ENCODE peak calls at places on chromosomes 5 and 9, in five cellular contexts. One of them, this sample, is unnamed.

GRCh38 chr5:13591621-13592020 is 352.9 kb downstream of the DNAH5 start:
- DNase-seq in astrocyte of the cerebellum: peak
- DNase-seq in lung: no peak
- DNase-seq in kidney: no peak
- DNase-seq in cardiac muscle cell: no peak
- DNase-seq in this sample: no peak

GRCh38 chr5:127957183-127957582 is 126.4 kb upstream of the SLC12A2 start:
- DNase-seq in lung: no peak
- DNase-seq in astrocyte of the cerebellum: peak
- DNase-seq in kidney: no peak
- DNase-seq in cardiac muscle cell: no peak
- DNase-seq in this sample: no peak

GRCh38 chr5:170228756-170229459 is 3.9 kb upstream of the C5orf58 start:
- DNase-seq in kidney: no peak
- DNase-seq in cardiac muscle cell: no peak
- DNase-seq in lung: no peak
- DNase-seq in astrocyte of the cerebellum: no peak
- DNase-seq in this sample: no peak

GRCh38 chr5:172284275-172284971 is 859 bp upstream of the UBTD2 start:
- DNase-seq in kidney: peak
- DNase-seq in lung: peak
- DNase-seq in cardiac muscle cell: no peak
- DNase-seq in astrocyte of the cerebellum: no peak
- DNase-seq in this sample: no peak

GRCh38 chr9:15370496-15371464 is 51.9 kb upstream of the SNAPC3 start:
- DNase-seq in astrocyte of the cerebellum: no peak
- DNase-seq in cardiac muscle cell: no peak
- DNase-seq in lung: no peak
- DNase-seq in kidney: no peak
- DNase-seq in this sample: no peak

GRCh38 chr5:77129386-77129785 is 42.3 kb upstream of the ZBED3 start:
- DNase-seq in cardiac muscle cell: peak
- DNase-seq in astrocyte of the cerebellum: peak
- DNase-seq in lung: no peak
- DNase-seq in kidney: no peak
- DNase-seq in this sample: no peak

GRCh38 chr9:35538361-35539234 is 48.7 kb downstream of the RUSC2 start:
- DNase-seq in astrocyte of the cerebellum: no peak
- DNase-seq in cardiac muscle cell: peak
- DNase-seq in kidney: peak
- DNase-seq in lung: no peak
- DNase-seq in this sample: no peak

GRCh38 chr9:132748450-132748849 is 78.2 kb downstream of the GTF3C4 start:
- DNase-seq in lung: no peak
- DNase-seq in astrocyte of the cerebellum: no peak
- DNase-seq in kidney: peak
- DNase-seq in cardiac muscle cell: no peak
- DNase-seq in this sample: peak

GRCh38 chr5:59519338-59519737 is 374.2 kb downstream of the PDE4D start:
- DNase-seq in lung: no peak
- DNase-seq in astrocyte of the cerebellum: no peak
- DNase-seq in kidney: no peak
- DNase-seq in cardiac muscle cell: no peak
- DNase-seq in this sample: no peak

GRCh38 chr5:74638776-74639537 is 1.6 kb downstream of the ENC1 start:
- DNase-seq in astrocyte of the cerebellum: no peak
- DNase-seq in kidney: no peak
- DNase-seq in lung: no peak
- DNase-seq in cardiac muscle cell: peak
- DNase-seq in this sample: no peak

GRCh38 chr5:14339467-14339866 is 196.3 kb downstream of the TRIO start:
- DNase-seq in lung: no peak
- DNase-seq in astrocyte of the cerebellum: no peak
- DNase-seq in kidney: no peak
- DNase-seq in cardiac muscle cell: no peak
- DNase-seq in this sample: no peak

GRCh38 chr9:89619019-89619418 is 14.2 kb downstream of the GADD45G start:
- DNase-seq in lung: no peak
- DNase-seq in cardiac muscle cell: no peak
- DNase-seq in astrocyte of the cerebellum: no peak
- DNase-seq in kidney: no peak
- DNase-seq in this sample: no peak

GRCh38 chr5:87113848-87114247 is 153.8 kb upstream of the RASA1 start:
- DNase-seq in kidney: no peak
- DNase-seq in lung: no peak
- DNase-seq in cardiac muscle cell: no peak
- DNase-seq in astrocyte of the cerebellum: peak
- DNase-seq in this sample: no peak

GRCh38 chr9:14768561-14769234 is 46.2 kb upstream of the CER1 start:
- DNase-seq in lung: no peak
- DNase-seq in cardiac muscle cell: peak
- DNase-seq in kidney: no peak
- DNase-seq in astrocyte of the cerebellum: peak
- DNase-seq in this sample: no peak

GRCh38 chr9:129343697-129344375 is 165.8 kb upstream of the IER5L start:
- DNase-seq in astrocyte of the cerebellum: no peak
- DNase-seq in lung: peak
- DNase-seq in kidney: no peak
- DNase-seq in cardiac muscle cell: no peak
- DNase-seq in this sample: no peak

GRCh38 chr5:139426222-139426885 is 13.0 kb downstream of the DNAJC18 start:
- DNase-seq in lung: no peak
- DNase-seq in astrocyte of the cerebellum: no peak
- DNase-seq in cardiac muscle cell: no peak
- DNase-seq in kidney: no peak
- DNase-seq in this sample: no peak

GRCh38 chr5:172450861-172451695 is 3.2 kb downstream of the SH3PXD2B start:
- DNase-seq in lung: no peak
- DNase-seq in astrocyte of the cerebellum: no peak
- DNase-seq in cardiac muscle cell: peak
- DNase-seq in kidney: no peak
- DNase-seq in this sample: no peak

GRCh38 chr5:80255425-80255751 is 460 bp downstream of the SERINC5 start:
- DNase-seq in cardiac muscle cell: peak
- DNase-seq in astrocyte of the cerebellum: no peak
- DNase-seq in kidney: peak
- DNase-seq in lung: peak
- DNase-seq in this sample: peak

GRCh38 chr9:110078626-110079025 is 129.3 kb downstream of the C9orf152 start:
- DNase-seq in lung: no peak
- DNase-seq in cardiac muscle cell: no peak
- DNase-seq in kidney: no peak
- DNase-seq in astrocyte of the cerebellum: no peak
- DNase-seq in this sample: no peak

GRCh38 chr5:94375801-94376200 is 242.6 kb downstream of the KIAA0825 start:
- DNase-seq in astrocyte of the cerebellum: no peak
- DNase-seq in lung: no peak
- DNase-seq in cardiac muscle cell: no peak
- DNase-seq in kidney: no peak
- DNase-seq in this sample: no peak

GRCh38 chr9:92668746-92669526 is 995 bp downstream of the IPPK start:
- DNase-seq in lung: peak
- DNase-seq in cardiac muscle cell: peak
- DNase-seq in kidney: peak
- DNase-seq in astrocyte of the cerebellum: no peak
- DNase-seq in this sample: no peak

DNA sequence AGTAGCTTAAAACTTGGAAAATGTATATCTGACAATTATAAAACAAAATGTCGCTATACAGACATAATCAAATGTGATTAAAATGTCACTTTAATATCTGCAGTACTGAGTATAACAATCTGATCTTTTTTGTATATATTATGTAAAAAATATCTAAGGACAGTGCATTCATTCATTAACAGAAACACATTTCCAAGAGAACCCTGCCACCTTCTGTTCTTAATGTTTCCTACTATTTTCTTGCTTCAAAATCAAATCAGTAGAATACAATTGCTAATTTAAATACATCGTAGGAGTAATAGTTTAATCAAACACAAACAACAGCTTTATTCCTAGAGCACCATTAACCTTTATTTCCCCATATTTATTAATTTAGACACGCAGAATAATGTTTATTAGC is 142.6 kb upstream of the ST8SIA4 start:
- DNase-seq in cardiac muscle cell: no peak
- DNase-seq in kidney: no peak
- DNase-seq in lung: no peak
- DNase-seq in astrocyte of the cerebellum: peak
- DNase-seq in this sample: no peak
- TF ChIP-seq CTCF in cardiac muscle cell: no peak
- TF ChIP-seq CTCF in kidney: no peak
- TF ChIP-seq CTCF in lung: peak
- TF ChIP-seq CTCF in astrocyte of the cerebellum: no peak
- TF ChIP-seq CTCF in this sample: peak

GRCh38 chr5:137014731-137015130 is 484.4 kb downstream of the SPOCK1 start:
- DNase-seq in cardiac muscle cell: no peak
- DNase-seq in lung: no peak
- DNase-seq in astrocyte of the cerebellum: peak
- DNase-seq in kidney: no peak
- DNase-seq in this sample: no peak

GRCh38 chr5:137015540-137016116 is 483.5 kb downstream of the SPOCK1 start:
- DNase-seq in cardiac muscle cell: no peak
- DNase-seq in kidney: no peak
- DNase-seq in lung: peak
- DNase-seq in astrocyte of the cerebellum: no peak
- DNase-seq in this sample: no peak

GRCh38 chr5:137019229-137019628 is 479.9 kb downstream of the SPOCK1 start:
- DNase-seq in cardiac muscle cell: no peak
- DNase-seq in kidney: no peak
- DNase-seq in astrocyte of the cerebellum: no peak
- DNase-seq in lung: no peak
- DNase-seq in this sample: no peak

GRCh38 chr5:137022043-137022442 is 477.1 kb downstream of the SPOCK1 start:
- DNase-seq in astrocyte of the cerebellum: peak
- DNase-seq in cardiac muscle cell: no peak
- DNase-seq in kidney: no peak
- DNase-seq in lung: no peak
- DNase-seq in this sample: no peak

GRCh38 chr5:137016783-137017324 is 482.3 kb downstream of the SPOCK1 start:
- DNase-seq in cardiac muscle cell: no peak
- DNase-seq in astrocyte of the cerebellum: peak
- DNase-seq in kidney: no peak
- DNase-seq in lung: no peak
- DNase-seq in this sample: no peak
- TF ChIP-seq CTCF in cardiac muscle cell: no peak
- TF ChIP-seq CTCF in astrocyte of the cerebellum: peak
- TF ChIP-seq CTCF in kidney: no peak
- TF ChIP-seq CTCF in lung: no peak
- TF ChIP-seq CTCF in this sample: peak

DNA sequence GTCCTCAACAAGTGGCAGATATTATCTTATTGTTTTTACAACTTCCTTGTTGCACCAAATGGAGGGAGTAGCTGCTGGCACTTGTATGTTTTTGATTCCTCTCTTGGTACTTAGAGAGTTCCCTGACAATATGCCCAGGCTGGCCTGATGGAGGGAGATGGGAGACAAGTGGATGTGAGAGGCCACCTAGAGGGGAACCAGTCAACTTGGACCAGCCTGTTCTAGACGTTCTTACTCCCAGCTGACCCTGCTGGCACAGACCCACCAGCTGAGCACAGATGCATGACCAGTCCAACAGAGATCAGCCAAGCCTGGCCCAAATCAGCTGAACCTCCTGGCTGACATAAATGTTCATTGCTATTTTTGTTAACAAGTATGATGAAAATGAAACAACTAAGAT is 60.9 kb upstream of the GDNF start:
- DNase-seq in astrocyte of the cerebellum: no peak
- DNase-seq in cardiac muscle cell: no peak
- DNase-seq in lung: no peak
- DNase-seq in kidney: peak
- DNase-seq in this sample: no peak
- TF ChIP-seq CTCF in astrocyte of the cerebellum: no peak
- TF ChIP-seq CTCF in cardiac muscle cell: no peak
- TF ChIP-seq CTCF in lung: no peak
- TF ChIP-seq CTCF in kidney: peak
- TF ChIP-seq CTCF in this sample: no peak

GRCh38 chr5:81517462-81517861 is 123.5 kb upstream of the ACOT12 start:
- DNase-seq in astrocyte of the cerebellum: no peak
- DNase-seq in lung: no peak
- DNase-seq in kidney: no peak
- DNase-seq in cardiac muscle cell: no peak
- DNase-seq in this sample: no peak

GRCh38 chr5:81513468-81513867 is 119.5 kb upstream of the ACOT12 start:
- DNase-seq in lung: no peak
- DNase-seq in cardiac muscle cell: no peak
- DNase-seq in kidney: no peak
- DNase-seq in astrocyte of the cerebellum: no peak
- DNase-seq in this sample: no peak

GRCh38 chr5:81519217-81519905 is 125.4 kb upstream of the ACOT12 start:
- DNase-seq in kidney: no peak
- DNase-seq in lung: no peak
- DNase-seq in astrocyte of the cerebellum: no peak
- DNase-seq in cardiac muscle cell: no peak
- DNase-seq in this sample: no peak

GRCh38 chr5:81513982-81514381 is 120.0 kb upstream of the ACOT12 start:
- DNase-seq in astrocyte of the cerebellum: no peak
- DNase-seq in lung: no peak
- DNase-seq in kidney: no peak
- DNase-seq in cardiac muscle cell: no peak
- DNase-seq in this sample: no peak
- TF ChIP-seq CTCF in astrocyte of the cerebellum: no peak
- TF ChIP-seq CTCF in lung: no peak
- TF ChIP-seq CTCF in kidney: no peak
- TF ChIP-seq CTCF in cardiac muscle cell: peak
- TF ChIP-seq CTCF in this sample: peak

GRCh38 chr5:2205596-2205995 is 322.9 kb upstream of the IRX4 start:
- DNase-seq in kidney: no peak
- DNase-seq in cardiac muscle cell: no peak
- DNase-seq in astrocyte of the cerebellum: no peak
- DNase-seq in lung: no peak
- DNase-seq in this sample: no peak

GRCh38 chr5:2207416-2207950 is 324.8 kb upstream of the IRX4 start:
- DNase-seq in lung: peak
- DNase-seq in kidney: no peak
- DNase-seq in cardiac muscle cell: no peak
- DNase-seq in astrocyte of the cerebellum: no peak
- DNase-seq in this sample: no peak

GRCh38 chr5:2207109-2207399 is 324.3 kb upstream of the IRX4 start:
- DNase-seq in lung: no peak
- DNase-seq in kidney: no peak
- DNase-seq in astrocyte of the cerebellum: no peak
- DNase-seq in cardiac muscle cell: no peak
- DNase-seq in this sample: no peak

GRCh38 chr5:2206244-2207108 is 323.8 kb upstream of the IRX4 start:
- DNase-seq in cardiac muscle cell: peak
- DNase-seq in kidney: no peak
- DNase-seq in astrocyte of the cerebellum: no peak
- DNase-seq in lung: peak
- DNase-seq in this sample: no peak

DNA sequence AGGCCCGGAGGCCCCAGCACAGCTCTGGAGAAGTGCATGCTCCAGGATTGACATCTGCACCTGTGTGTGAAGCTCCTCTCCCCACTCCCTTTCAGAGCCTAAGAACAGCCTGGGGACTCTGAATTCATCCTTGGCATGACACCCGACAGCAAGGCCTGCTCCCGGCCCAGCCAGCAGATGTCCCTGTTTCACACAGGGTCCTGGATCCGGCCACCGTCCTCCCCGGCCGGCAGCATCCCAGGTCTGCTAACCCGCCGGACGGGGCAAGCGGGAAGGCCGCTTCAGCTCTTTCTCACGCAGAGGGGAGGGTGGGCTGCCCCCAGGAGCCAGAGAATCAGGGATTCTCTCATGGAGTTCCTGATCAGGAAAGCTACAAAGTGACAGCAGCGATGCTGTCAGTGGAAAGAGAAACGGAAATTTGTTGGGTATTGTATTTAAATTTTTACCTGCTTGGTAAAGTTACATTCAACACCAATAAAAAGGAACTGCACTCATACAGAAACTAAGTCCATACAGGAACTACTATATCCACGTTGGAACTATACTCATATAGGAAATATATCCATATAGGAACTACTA is 325.3 kb upstream of the IRX4 start:
- DNase-seq in cardiac muscle cell: peak
- DNase-seq in astrocyte of the cerebellum: no peak
- DNase-seq in lung: peak
- DNase-seq in kidney: no peak
- DNase-seq in this sample: no peak
- TF ChIP-seq CTCF in cardiac muscle cell: no peak
- TF ChIP-seq CTCF in astrocyte of the cerebellum: peak
- TF ChIP-seq CTCF in lung: no peak
- TF ChIP-seq CTCF in kidney: no peak
- TF ChIP-seq CTCF in this sample: peak